ENCODE peak calls at places on chromosomes 4 and X, in six cellular contexts. F, R, W, S, K and O are unnamed samples.

GRCh38 chr4:22091906-22092305 is 143.3 kb upstream of the KCNIP4 start:
- DNase-seq in K (no peak), F (no peak), R (no peak), W (no peak), S (no peak), O (no peak)

GRCh38 chrX:82692991-82693390 is 815.1 kb upstream of the POU3F4 start:
- DNase-seq in W (no peak), F (no peak), K (no peak), S (no peak), R (no peak), O (no peak)

GRCh38 chr4:48596336-48596735 is 106.3 kb downstream of the ZAR1 start:
- DNase-seq in R (no peak), S (no peak), F (no peak), W (no peak), K (no peak), O (no peak)

GRCh38 chr4:15702941-15703403 is at the start of gene BST1:
- DNase-seq in R (no peak), F (no peak), K (no peak), S (peak), W (no peak), O (peak)

GRCh38 chr4:145933134-145933533 is 5.5 kb downstream of the ZNF827 start:
- DNase-seq in S (no peak), F (no peak), W (no peak), R (no peak), K (no peak), O (no peak)

GRCh38 chrX:87736576-87736975 is 219.0 kb downstream of the KLHL4 start:
- DNase-seq in S (no peak), W (no peak), F (no peak), R (no peak), K (no peak), O (no peak)

GRCh38 chr4:165631912-165632311 is 241.1 kb upstream of the TLL1 start:
- DNase-seq in S (no peak), F (no peak), R (no peak), K (no peak), W (no peak), O (no peak)

GRCh38 chr4:126582737-126583136 is 1050.0 kb upstream of the INTU start:
- DNase-seq in R (no peak), K (no peak), S (no peak), W (no peak), F (no peak), O (no peak)

GRCh38 chrX:23864719-23865349 is 42.9 kb downstream of the APOO start:
- DNase-seq in S (no peak), R (no peak), W (no peak), F (no peak), K (no peak), O (no peak)

GRCh38 chrX:129653985-129654651 is 638 bp downstream of the APLN start:
- DNase-seq in K (no peak), S (no peak), R (no peak), F (no peak), W (no peak), O (no peak)

GRCh38 chr4:7539659-7540058 is 104.9 kb upstream of the PSAPL1 start:
- DNase-seq in R (no peak), K (no peak), F (peak), W (peak), S (peak), O (peak)

GRCh38 chr4:72295966-72296557 is 264.3 kb downstream of the NPFFR2 start:
- DNase-seq in W (peak), R (no peak), F (peak), S (no peak), K (no peak), O (no peak)

GRCh38 chrX:148695362-148695761 is 194.9 kb downstream of the AFF2 start:
- DNase-seq in F (no peak), K (no peak), W (no peak), R (no peak), S (no peak), O (no peak)

GRCh38 chr4:159983080-159983479 is 880.2 kb downstream of the RAPGEF2 start:
- DNase-seq in F (no peak), R (no peak), S (no peak), W (no peak), K (no peak), O (no peak)

GRCh38 chrX:102067966-102068723 is 57.3 kb upstream of the TCEAL2 start:
- DNase-seq in S (no peak), W (no peak), F (peak), K (peak), R (no peak), O (no peak)

GRCh38 chrX:16882188-16882587 is 12.0 kb upstream of the RBBP7 start:
- DNase-seq in R (no peak), W (no peak), K (no peak), S (no peak), F (no peak), O (no peak)

GRCh38 chrX:100812216-100813158 is 7.7 kb upstream of the CSTF2 start:
- DNase-seq in K (no peak), F (no peak), S (no peak), W (no peak), R (no peak), O (no peak)

GRCh38 chrX:101357166-101357795 is 8.7 kb upstream of the TIMM8A start:
- DNase-seq in R (no peak), K (no peak), F (no peak), W (peak), S (no peak), O (no peak)

GRCh38 chrX:129427267-129427666 is 96.0 kb downstream of the SMARCA1 start:
- DNase-seq in R (no peak), K (no peak), S (no peak), W (no peak), F (no peak), O (no peak)

GRCh38 chr4:152180369-152180768 is 355.5 kb downstream of the FBXW7 start:
- DNase-seq in F (no peak), S (no peak), K (no peak), R (no peak), W (no peak), O (no peak)

GRCh38 chr4:2837904-2838496 is 5.6 kb upstream of the ADD1 start:
- DNase-seq in K (no peak), S (no peak), R (no peak), W (no peak), F (no peak), O (no peak)

GRCh38 chr4:1998296-1998695 is 10.5 kb downstream of the NELFA start:
- DNase-seq in W (no peak), F (no peak), K (no peak), R (no peak), S (no peak), O (no peak)

GRCh38 chr4:86493460-86493859 is 100.7 kb upstream of the PTPN13 start:
- DNase-seq in W (no peak), F (no peak), K (no peak), R (no peak), S (no peak), O (no peak)

GRCh38 chrX:49242545-49243066 is 7.3 kb downstream of the CCDC22 start:
- DNase-seq in W (no peak), R (no peak), F (no peak), K (no peak), S (no peak), O (no peak)

GRCh38 chr4:3780347-3781171 is 14.4 kb downstream of the ADRA2C start:
- DNase-seq in W (peak), K (no peak), S (no peak), F (peak), R (no peak), O (no peak)

DNA sequence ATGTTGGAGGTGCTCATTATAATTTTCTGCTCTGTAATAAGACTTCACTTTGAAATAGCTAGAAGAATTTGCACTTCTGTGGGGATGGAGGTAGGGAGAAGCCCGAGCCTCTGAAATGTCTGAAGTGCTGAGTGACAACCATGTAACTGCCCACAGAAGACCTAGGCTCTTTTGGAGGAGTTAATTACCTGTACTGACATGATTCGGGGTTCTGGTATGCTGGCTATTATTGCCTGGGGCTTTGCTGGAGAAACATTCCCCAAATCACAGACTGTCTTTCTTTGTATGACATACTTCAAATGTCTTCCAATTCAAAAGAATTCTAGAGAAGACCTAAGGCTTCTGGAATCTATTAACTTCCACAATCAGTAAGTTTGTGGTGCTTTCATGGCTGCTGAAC is 211.2 kb upstream of the POF1B start:
- DNase-seq in W (no peak), R (peak), F (no peak), K (no peak), S (no peak), O (no peak)
- TF ChIP-seq TAF1 in W (no peak), R (no peak), F (no peak), K (no peak), S (no peak), O (no peak)

GRCh38 chrX:40273356-40274050 is 175.7 kb upstream of the BCOR start:
- DNase-seq in R (no peak), S (no peak), F (no peak), W (peak), K (no peak), O (no peak)
- TF ChIP-seq POLR2AphosphoS5 in R (no peak), S (no peak), F (no peak), W (no peak), K (no peak), O (no peak)

GRCh38 chrX:47145408-47146120 is 543 bp downstream of the RBM10 start:
- DNase-seq in K (no peak), S (peak), R (no peak), W (peak), F (no peak), O (no peak)

GRCh38 chrX:47146936-47147859 is 2.2 kb downstream of the RBM10 start:
- DNase-seq in R (no peak), F (no peak), S (no peak), W (no peak), K (no peak), O (no peak)

GRCh38 chrX:47146121-47146935 is 1.3 kb downstream of the RBM10 start:
- DNase-seq in S (no peak), F (no peak), W (no peak), K (no peak), R (no peak), O (no peak)

GRCh38 chrX:47143894-47144625 is 442 bp downstream of the NDUFB11 start:
- DNase-seq in F (no peak), W (peak), K (peak), R (no peak), S (no peak), O (no peak)

DNA sequence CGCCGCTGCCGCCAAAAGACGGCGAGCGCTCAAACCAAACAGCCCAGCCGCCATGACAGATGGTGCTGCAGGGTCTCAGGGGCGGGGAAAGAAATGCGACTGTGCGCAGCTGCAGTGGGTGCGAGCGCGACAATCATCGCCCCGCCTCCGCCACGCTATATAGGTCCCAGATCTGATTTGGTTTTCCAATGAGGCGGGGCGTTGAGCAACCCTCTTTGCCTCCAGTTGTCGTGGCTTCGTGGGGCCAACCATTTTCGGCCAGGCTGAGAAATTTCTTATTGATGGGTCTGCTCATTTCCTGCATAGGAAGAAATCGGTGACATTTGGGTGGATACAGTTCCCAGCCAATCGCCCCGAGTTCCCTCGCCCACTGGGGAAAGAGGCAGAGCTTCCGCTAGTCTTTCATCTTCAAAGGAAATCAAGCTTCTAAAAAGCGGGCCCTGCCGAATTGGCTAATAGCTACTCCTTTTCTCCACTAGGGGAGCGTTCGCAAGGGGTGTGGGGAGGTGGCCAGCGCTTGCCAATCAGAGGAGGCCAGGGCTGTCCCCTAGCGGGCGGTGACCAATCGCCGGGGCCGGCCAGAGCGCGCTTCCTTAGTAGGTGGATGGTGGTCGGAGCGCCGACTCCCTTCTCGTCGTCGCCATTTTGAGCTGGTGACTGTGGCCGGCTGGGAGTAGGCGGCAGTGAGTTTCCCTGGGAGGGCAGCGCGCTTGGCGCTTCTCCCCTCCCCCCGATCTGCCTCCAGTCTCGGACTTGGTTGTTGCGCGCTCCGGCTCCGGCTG is at the start of the genes NDUFB11 and RBM10:
- DNase-seq in F (peak), W (peak), S (peak), R (peak), K (peak), O (peak)
- TF ChIP-seq POLR2A in F (peak), W (peak), S (peak), R (peak), K (peak), O (peak)

GRCh38 chrX:107741318-107741813 is 34.2 kb downstream of the TSC22D3 start:
- DNase-seq in F (no peak), R (no peak), K (no peak), W (no peak), S (no peak), O (no peak)
- TF ChIP-seq TAF1 in F (no peak), R (no peak), K (no peak), W (no peak), S (no peak), O (no peak)

DNA sequence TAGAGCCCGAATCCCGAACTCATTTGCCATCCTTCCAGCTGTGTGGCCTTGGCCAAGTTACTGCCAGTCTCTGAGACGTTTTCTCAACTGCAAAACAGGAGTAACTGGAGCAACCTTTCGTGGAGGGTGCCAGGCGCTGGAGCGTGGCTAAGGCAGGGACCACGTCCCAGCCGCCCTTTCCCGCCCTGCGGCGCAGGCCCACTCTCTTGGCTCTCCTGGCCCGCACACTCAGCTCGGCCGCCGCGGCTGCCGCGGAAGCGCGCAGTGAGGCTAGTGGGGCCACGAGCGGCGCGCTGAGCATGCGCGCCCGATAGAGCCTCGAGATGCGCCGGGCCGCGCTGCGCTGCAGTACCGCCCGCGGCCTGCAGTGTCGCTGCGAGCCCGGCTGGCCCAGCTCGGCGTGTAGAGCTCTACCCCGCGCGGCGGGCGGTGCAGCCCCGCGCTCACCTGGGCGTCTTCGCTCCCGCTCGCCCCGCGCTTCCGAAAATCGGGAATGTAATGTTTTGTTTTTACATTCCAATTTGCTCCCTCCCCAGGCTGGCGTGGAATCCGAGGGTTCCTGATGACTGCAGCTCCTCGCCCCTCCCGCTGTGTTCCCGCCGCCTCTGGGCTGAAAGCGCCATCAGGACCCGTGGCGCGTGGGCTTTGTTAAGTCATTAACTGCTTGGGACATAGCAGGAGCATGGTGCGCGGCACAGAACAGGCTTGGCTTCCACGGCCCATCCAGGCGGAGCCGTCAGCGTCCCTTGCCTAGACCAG is 4.0 kb upstream of the ZNF518B start:
- DNase-seq in S (peak), K (peak), W (peak), R (no peak), F (no peak), O (peak)
- TF ChIP-seq POLR2AphosphoS5 in S (no peak), K (no peak), W (no peak), R (no peak), F (no peak), O (no peak)

DNA sequence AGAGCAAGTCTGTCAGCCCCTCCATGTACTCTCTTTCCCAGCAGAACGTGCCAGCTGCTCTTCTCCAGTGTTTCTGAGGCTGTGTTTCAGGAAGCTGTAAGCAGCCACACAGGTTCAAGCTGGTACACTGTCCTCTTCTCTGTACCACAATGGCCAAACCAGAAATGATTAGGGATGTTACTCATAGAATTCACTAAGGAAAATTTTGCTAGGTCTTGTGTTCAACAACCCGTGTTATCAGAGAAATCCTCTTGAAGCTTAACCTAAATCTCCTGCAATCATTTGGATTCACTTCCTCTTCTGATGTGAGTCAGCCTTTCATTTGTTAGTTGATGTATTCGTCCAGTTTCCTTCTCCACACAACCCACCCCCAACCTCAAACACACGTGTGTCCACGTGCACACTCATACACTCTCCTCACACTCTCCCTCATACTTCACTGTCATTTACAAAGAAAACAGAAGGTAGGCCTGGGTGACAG is 63.3 kb downstream of the DCUN1D4 start:
- DNase-seq in R (no peak), S (no peak), F (no peak), K (peak), W (no peak), O (no peak)
- TF ChIP-seq POLR2A in R (no peak), S (no peak), F (no peak), K (no peak), W (no peak), O (no peak)